ENCODE peak calls at places on chromosome 7, in five cellular contexts. N, D, X, R and O are unnamed samples.

GRCh38 chr7:158655931-158656441 is 48.6 kb downstream of the NCAPG2 start:
- DNase-seq in N (no peak), D (no peak), X (no peak), R (no peak), O (no peak)

GRCh38 chr7:150926066-150926465 is 52.1 kb downstream of the KCNH2 start:
- DNase-seq in D (no peak), X (no peak), N (no peak), R (no peak), O (no peak)

GRCh38 chr7:151754688-151755130 is 122.2 kb downstream of the PRKAG2 start:
- DNase-seq in D (no peak), X (no peak), R (no peak), N (no peak), O (no peak)

GRCh38 chr7:84085147-84085546 is 109.4 kb downstream of the SEMA3A start:
- DNase-seq in R (no peak), X (peak), N (no peak), D (no peak), O (no peak)

GRCh38 chr7:145903658-145904057 is 212.9 kb upstream of the CNTNAP2 start:
- DNase-seq in X (no peak), D (no peak), R (no peak), N (no peak), O (no peak)

GRCh38 chr7:113456533-113456932 is 338.2 kb upstream of the SMIM30 start:
- DNase-seq in R (no peak), N (no peak), X (no peak), D (no peak), O (no peak)

GRCh38 chr7:75879771-75880184 is 944 bp downstream of the RHBDD2 start:
- DNase-seq in D (no peak), R (no peak), N (peak), X (no peak), O (no peak)

GRCh38 chr7:47738563-47739166 is 156.8 kb upstream of the TNS3 start:
- DNase-seq in D (no peak), R (no peak), N (no peak), X (peak), O (no peak)

GRCh38 chr7:24756989-24757798 is at the start of gene GSDME:
- DNase-seq in X (peak), D (peak), N (peak), R (peak), O (no peak)

GRCh38 chr7:5689716-5690115 is 91.7 kb downstream of the RNF216 start:
- DNase-seq in R (no peak), N (no peak), D (no peak), X (no peak), O (no peak)

GRCh38 chr7:47337531-47337930 is 244.4 kb downstream of the TNS3 start:
- DNase-seq in R (no peak), X (no peak), N (peak), D (no peak), O (no peak)

GRCh38 chr7:135743907-135744789 is 4.5 kb downstream of the FAM180A start:
- DNase-seq in R (no peak), D (no peak), X (no peak), N (no peak), O (no peak)

GRCh38 chr7:116799912-116800311 is 62.5 kb upstream of the CAPZA2 start:
- DNase-seq in D (no peak), R (no peak), N (no peak), X (no peak), O (no peak)

GRCh38 chr7:70720191-70720873 is 411.6 kb upstream of the GALNT17 start:
- DNase-seq in R (no peak), D (no peak), N (peak), X (no peak), O (no peak)

GRCh38 chr7:69211739-69212138 is 386.5 kb upstream of the AUTS2 start:
- DNase-seq in X (no peak), N (peak), D (no peak), R (no peak), O (no peak)

GRCh38 chr7:18511351-18511750 is 15.8 kb downstream of the HDAC9 start:
- DNase-seq in N (no peak), R (no peak), X (no peak), D (no peak), O (no peak)

GRCh38 chr7:98286701-98287485 is 5.4 kb downstream of the BRI3 start:
- DNase-seq in R (no peak), N (no peak), D (no peak), X (no peak), O (no peak)
- H3K4me3 ChIP-seq in R (no peak), N (no peak), D (no peak), X (no peak), O (no peak)

DNA sequence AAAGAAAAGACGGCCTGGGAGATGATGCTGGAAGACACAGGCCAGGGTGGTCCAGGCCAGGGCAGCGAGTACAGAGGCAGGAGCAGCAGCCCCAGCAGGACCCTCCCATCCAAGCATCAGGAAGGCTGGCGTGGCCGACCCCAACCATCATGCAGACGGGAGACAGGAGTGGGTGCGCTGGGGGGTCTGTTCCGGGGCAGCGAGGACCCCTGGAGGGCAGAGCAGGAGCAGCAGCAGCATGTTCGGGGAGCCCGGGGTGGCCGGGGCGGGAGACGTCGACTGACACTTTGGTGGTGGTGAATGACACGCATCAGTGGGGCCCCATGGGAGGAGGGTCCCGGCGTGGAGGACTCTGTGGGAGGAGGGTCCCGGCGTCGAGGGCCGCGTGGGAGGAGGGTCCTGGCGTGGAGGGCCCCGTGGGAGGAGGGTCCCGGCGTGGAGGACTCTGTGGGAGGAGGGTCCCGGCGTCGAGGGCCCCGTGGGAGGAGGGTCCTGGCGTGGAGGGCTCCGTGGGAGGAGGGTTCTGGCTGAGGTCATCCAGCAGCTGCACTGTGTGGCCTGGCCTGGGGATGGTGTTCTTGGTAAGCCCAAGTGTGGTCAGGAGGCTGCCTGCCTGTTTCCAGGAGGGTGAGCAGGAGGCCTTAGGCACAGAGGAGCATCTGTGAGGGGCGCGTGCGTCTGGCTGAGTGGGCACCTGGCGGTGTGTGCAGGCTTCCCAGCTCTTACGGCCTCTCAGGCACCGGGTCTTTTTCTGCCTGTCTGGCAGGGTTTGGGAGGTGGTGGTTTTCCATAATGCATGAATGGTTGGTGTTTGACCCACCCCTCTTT is 38.9 kb downstream of the FAM20C start:
- DNase-seq in R (no peak), D (peak), N (peak), X (no peak), O (no peak)
- TF ChIP-seq CTCF in R (no peak), D (peak), N (peak), X (peak), O (no peak)

GRCh38 chr7:97377713-97378112 is 260.2 kb downstream of the SDHAF3 start:
- DNase-seq in X (no peak), N (no peak), D (no peak), R (no peak), O (no peak)
- TF ChIP-seq REST in X (no peak), N (no peak), D (no peak), R (no peak), O (no peak)

GRCh38 chr7:129108583-129108982 is 35.9 kb upstream of the TSPAN33 start:
- DNase-seq in R (no peak), D (no peak), N (no peak), X (no peak), O (no peak)

GRCh38 chr7:129115676-129116075 is 28.8 kb upstream of the TSPAN33 start:
- DNase-seq in R (no peak), X (no peak), N (no peak), D (no peak), O (no peak)

DNA sequence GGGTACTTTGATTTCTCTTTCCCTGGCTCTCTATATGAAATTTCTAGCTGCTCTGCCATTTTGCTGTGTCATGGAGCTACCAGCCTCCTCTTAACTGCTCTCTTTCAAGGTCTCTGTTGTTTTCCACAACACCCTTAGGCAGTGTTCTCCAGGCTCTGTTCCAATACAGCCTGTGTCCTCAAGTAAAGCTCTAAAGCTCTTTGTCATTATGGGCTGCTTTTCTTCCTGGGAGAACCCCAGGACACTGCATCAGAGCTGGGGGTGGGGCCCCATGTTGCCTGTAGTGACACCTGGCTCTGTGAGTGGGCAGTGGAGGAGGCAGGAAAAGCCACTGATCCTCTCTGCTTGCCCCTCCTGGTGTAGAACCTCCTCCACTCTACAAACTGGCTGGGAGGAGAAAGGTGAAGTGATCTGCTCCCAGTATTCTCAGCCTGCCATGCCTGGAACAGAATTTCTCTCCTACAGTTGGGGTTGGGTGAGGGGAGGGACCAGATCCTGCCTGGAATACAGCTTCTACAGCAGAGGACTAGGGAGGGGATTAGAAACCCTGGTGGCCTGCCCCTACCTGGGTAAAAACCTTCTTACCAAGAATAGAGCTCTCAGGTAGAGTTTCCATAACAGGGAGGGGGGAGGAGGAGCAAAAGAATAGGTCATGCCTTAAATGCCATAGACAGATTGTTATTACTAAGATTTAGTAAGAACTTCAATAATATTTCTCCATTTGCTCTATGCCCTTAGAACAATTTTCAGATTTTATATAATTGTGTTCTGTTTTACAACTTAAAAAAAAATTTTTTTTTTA is 33.7 kb upstream of the TSPAN33 start:
- DNase-seq in R (no peak), D (peak), N (peak), X (peak), O (no peak)
- H3K4me3 ChIP-seq in R (no peak), D (no peak), N (no peak), X (no peak), O (no peak)

GRCh38 chr7:156560075-156560474 is 80.5 kb upstream of the RNF32 start:
- DNase-seq in N (peak), R (peak), X (peak), D (no peak), O (no peak)
- TF ChIP-seq CTCF in N (peak), R (peak), X (peak), D (peak), O (no peak)

GRCh38 chr7:94338921-94339371 is 55.7 kb upstream of the COL1A2 start:
- DNase-seq in R (no peak), X (no peak), N (no peak), D (peak), O (no peak)
- TF ChIP-seq REST in R (no peak), X (no peak), N (no peak), D (no peak), O (no peak)

GRCh38 chr7:155371884-155372781 is 74.5 kb downstream of the INSIG1 start:
- DNase-seq in X (no peak), R (peak), N (peak), D (peak), O (no peak)

GRCh38 chr7:155371331-155371883 is 73.7 kb downstream of the INSIG1 start:
- DNase-seq in X (no peak), R (no peak), N (peak), D (no peak), O (no peak)

GRCh38 chr7:155373359-155374273 is 75.9 kb downstream of the INSIG1 start:
- DNase-seq in R (no peak), D (no peak), X (no peak), N (peak), O (no peak)

GRCh38 chr7:155374276-155375252 is 76.9 kb downstream of the INSIG1 start:
- DNase-seq in D (no peak), N (peak), R (no peak), X (no peak), O (no peak)

DNA sequence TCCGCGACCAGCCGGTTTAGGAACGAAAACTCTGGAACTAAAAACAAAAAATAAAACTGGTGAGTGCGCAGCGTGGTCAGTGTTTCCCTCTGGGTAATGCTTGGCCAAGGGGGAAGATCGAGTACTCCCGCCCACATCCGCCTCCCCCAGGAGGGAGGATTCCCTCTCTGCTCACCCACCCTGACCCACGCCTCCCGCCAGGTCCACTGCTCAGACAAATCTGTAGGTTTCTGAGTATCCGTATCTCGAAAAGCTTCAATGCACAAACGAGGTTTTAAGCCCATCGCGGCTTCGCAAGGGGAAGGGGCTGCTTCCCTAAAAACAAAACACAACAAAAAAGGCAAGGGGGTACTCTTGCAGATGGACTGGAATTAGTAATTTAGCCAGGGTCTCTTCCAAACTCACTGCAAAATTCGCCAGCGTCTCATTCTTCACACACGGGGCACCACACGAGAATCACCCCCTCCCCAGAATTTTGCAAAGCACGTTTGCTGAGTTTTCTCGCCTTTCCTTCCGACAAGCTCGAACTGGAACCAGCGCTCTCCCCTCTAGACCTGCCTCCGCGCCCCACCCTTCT is 75.2 kb downstream of the INSIG1 start:
- DNase-seq in N (no peak), D (no peak), R (no peak), X (no peak), O (no peak)
- H3K4me3 ChIP-seq in N (peak), D (no peak), R (peak), X (no peak), O (peak)

GRCh38 chr7:2804227-2804763 is 39.8 kb downstream of the GNA12 start:
- DNase-seq in R (no peak), N (no peak), D (peak), X (peak), O (no peak)
- TF ChIP-seq CTCF in R (no peak), N (peak), D (peak), X (peak), O (no peak)